ENCODE peak calls at places on chromosomes 3 and 15, in eight cellular contexts. Y, C, W, H, X, P, R and V are unnamed samples.

GRCh38 chr3:134923286-134923685 is 128.2 kb downstream of the EPHB1 start:
- DNase-seq in X (no peak), R (no peak), C (no peak), H (no peak), P (no peak), W (no peak), Y (no peak), V (no peak)

GRCh38 chr3:179526989-179527391 is 35.7 kb upstream of the ACTL6A start:
- DNase-seq in H (peak), Y (peak), P (peak), C (peak), X (peak), W (no peak), R (no peak), V (no peak)

GRCh38 chr3:6578526-6578925 is 282.4 kb upstream of the GRM7 start:
- DNase-seq in H (no peak), X (no peak), P (no peak), W (no peak), C (no peak), R (no peak), Y (peak), V (no peak)

GRCh38 chr15:74389115-74390048 is 21.9 kb upstream of the CYP11A1 start:
- DNase-seq in R (no peak), P (no peak), W (no peak), H (no peak), Y (no peak), C (no peak), X (no peak), V (no peak)

GRCh38 chr3:150497956-150498355 is 48.3 kb downstream of the SERP1 start:
- DNase-seq in C (peak), P (peak), W (no peak), R (no peak), H (peak), X (peak), Y (peak), V (no peak)

GRCh38 chr3:45647148-45647619 is 42.0 kb upstream of the SACM1L start:
- DNase-seq in C (peak), Y (peak), P (peak), R (no peak), W (no peak), H (peak), X (peak), V (no peak)

GRCh38 chr3:109731639-109732473 is 394.5 kb upstream of the DPPA4 start:
- DNase-seq in C (peak), W (peak), H (peak), R (peak), X (peak), P (peak), Y (peak), V (peak)

GRCh38 chr3:14510838-14511622 is 29.1 kb downstream of the GRIP2 start:
- DNase-seq in C (no peak), H (no peak), W (no peak), P (no peak), Y (no peak), R (no peak), X (no peak), V (no peak)

GRCh38 chr3:792651-793050 is 300.2 kb upstream of the CNTN6 start:
- DNase-seq in X (no peak), C (no peak), W (no peak), H (no peak), P (no peak), R (no peak), Y (no peak), V (no peak)

GRCh38 chr3:106367496-106367895 is 498.7 kb upstream of the CBLB start:
- DNase-seq in X (no peak), Y (peak), R (no peak), P (peak), C (no peak), H (peak), W (no peak), V (no peak)

GRCh38 chr3:162719684-162720341 is 1223.2 kb downstream of the OTOL1 start:
- DNase-seq in X (peak), W (no peak), P (peak), H (peak), C (peak), Y (peak), R (no peak), V (no peak)

GRCh38 chr15:29044506-29044905 is 158.7 kb downstream of the APBA2 start:
- DNase-seq in P (peak), C (peak), R (no peak), W (no peak), Y (no peak), H (no peak), X (no peak), V (no peak)

GRCh38 chr15:75065851-75066509 is 42.6 kb downstream of the PPCDC start:
- DNase-seq in C (peak), R (no peak), H (peak), W (no peak), Y (no peak), P (no peak), X (no peak), V (peak)

GRCh38 chr15:90839187-90840071 is 29.0 kb upstream of the FURIN start:
- DNase-seq in C (no peak), Y (peak), H (peak), X (peak), W (peak), P (no peak), R (peak), V (peak)

GRCh38 chr3:123799544-123800351 is 84.4 kb downstream of the MYLK start:
- DNase-seq in C (peak), Y (no peak), R (no peak), P (peak), W (no peak), X (peak), H (peak), V (no peak)

GRCh38 chr3:99901200-99901926 is 83.7 kb downstream of the CMSS1 start:
- DNase-seq in Y (peak), P (peak), C (peak), R (no peak), H (peak), X (peak), W (no peak), V (no peak)